ENCODE peak calls at places on chromosomes 16 and 17, in six cellular contexts. E is neural progenitor cell, R is SK-N-SH, O is PC-3, H is HCT116, W is MM.1S. X is an unnamed sample.

GRCh38 chr17:320139-320538 is 32.5 kb downstream of the RPH3AL start:
- DNase-seq in E (no peak), R (no peak), O (no peak), H (no peak), W (no peak), X (no peak)

GRCh38 chr17:66523378-66524174 is 221.2 kb downstream of the PRKCA start:
- DNase-seq in E (no peak), R (no peak), O (no peak), H (no peak), W (no peak), X (peak)

GRCh38 chr17:46167826-46168569 is 25.2 kb downstream of the KANSL1 start:
- DNase-seq in E (no peak), R (no peak), O (peak), H (no peak), W (no peak), X (peak)

GRCh38 chr16:58515871-58516767 is 802 bp downstream of the SETD6 start:
- DNase-seq in E (peak), R (no peak), O (peak), H (no peak), W (peak), X (peak)

GRCh38 chr16:86727131-86727530 is 148.8 kb downstream of the FOXL1 start:
- DNase-seq in E (no peak), R (no peak), O (no peak), H (no peak), W (no peak), X (no peak)

GRCh38 chr16:65494609-65495008 is 372.7 kb upstream of the CDH11 start:
- DNase-seq in E (no peak), R (no peak), O (no peak), H (no peak), W (no peak), X (no peak)

GRCh38 chr16:24834459-24835335 is 11.1 kb upstream of the SLC5A11 start:
- DNase-seq in E (peak), R (peak), O (peak), H (peak), W (peak), X (peak)

GRCh38 chr17:29005936-29006438 is at the start of gene SEZ6:
- DNase-seq in E (peak), R (peak), O (peak), H (peak), W (peak), X (peak)

GRCh38 chr16:74169687-74170522 is 126.7 kb upstream of the PSMD7 start:
- DNase-seq in E (no peak), R (no peak), O (peak), H (no peak), W (no peak), X (peak)

GRCh38 chr16:85179344-85180046 is 67.2 kb upstream of the CIBAR2 start:
- DNase-seq in E (no peak), R (no peak), O (no peak), H (no peak), W (no peak), X (peak)

GRCh38 chr17:50594040-50594618 is 33.6 kb downstream of the CACNA1G start:
- DNase-seq in E (no peak), R (peak), O (no peak), H (no peak), W (no peak), X (no peak)

GRCh38 chr17:10127819-10128375 is 70.5 kb downstream of the GAS7 start:
- DNase-seq in E (peak), R (no peak), O (no peak), H (no peak), W (no peak), X (peak)

GRCh38 chr17:79888009-79888540 is 48.8 kb upstream of the CBX4 start:
- DNase-seq in E (no peak), R (no peak), O (no peak), H (no peak), W (no peak), X (no peak)

GRCh38 chr17:57811633-57812280 is 38.1 kb downstream of the MRPS23 start:
- DNase-seq in E (no peak), R (peak), O (peak), H (peak), W (no peak), X (no peak)

GRCh38 chr17:45270828-45271418 is 9.0 kb upstream of the SPATA32 start:
- DNase-seq in E (peak), R (peak), O (peak), H (no peak), W (peak), X (peak)

GRCh38 chr16:48531011-48531962 is 78.7 kb downstream of the N4BP1 start:
- DNase-seq in E (no peak), R (peak), O (no peak), H (no peak), W (no peak), X (peak)
- TF ChIP-seq EZH2phosphoT487 in E (no peak), R (no peak), O (no peak), H (no peak), W (no peak), X (no peak)

DNA sequence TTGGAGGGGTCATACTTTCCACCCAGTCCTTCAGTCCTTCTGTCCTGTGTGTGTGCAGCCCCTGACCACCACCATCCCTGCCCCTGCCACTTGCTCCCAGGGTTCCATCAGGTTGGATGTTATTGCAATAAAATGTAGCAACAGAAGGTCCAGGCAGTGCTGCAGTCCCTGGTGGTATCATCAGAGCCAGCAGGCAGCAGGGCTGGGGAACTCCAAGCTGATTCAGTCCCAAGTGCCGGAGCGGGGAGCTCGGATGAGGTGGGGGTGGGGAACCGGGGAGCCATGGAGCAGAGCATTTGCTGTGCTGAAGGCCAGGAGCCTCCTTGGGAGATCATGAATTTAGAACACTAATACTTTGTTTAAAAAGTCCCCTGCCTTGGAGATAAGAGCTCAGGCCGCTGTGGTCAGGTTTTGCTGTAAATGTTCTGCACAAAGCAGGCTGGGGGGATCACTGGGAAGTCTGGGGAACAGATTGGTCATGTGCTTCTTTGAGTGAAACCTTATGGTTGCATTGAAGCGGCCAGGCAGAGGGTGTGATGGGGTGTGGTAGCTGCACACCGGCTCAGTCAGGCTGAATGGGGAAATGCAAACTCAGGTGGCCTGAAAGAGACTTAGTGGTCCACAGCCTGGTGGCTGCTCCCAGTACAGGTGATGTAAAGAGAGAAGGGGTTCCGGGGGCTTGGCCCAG is 225.9 kb downstream of the SEC14L1 start:
- DNase-seq in E (no peak), R (peak), O (no peak), H (no peak), W (peak), X (peak)
- H3K9ac ChIP-seq in E (no peak), R (peak), O (no peak), H (no peak), W (peak), X (peak)

DNA sequence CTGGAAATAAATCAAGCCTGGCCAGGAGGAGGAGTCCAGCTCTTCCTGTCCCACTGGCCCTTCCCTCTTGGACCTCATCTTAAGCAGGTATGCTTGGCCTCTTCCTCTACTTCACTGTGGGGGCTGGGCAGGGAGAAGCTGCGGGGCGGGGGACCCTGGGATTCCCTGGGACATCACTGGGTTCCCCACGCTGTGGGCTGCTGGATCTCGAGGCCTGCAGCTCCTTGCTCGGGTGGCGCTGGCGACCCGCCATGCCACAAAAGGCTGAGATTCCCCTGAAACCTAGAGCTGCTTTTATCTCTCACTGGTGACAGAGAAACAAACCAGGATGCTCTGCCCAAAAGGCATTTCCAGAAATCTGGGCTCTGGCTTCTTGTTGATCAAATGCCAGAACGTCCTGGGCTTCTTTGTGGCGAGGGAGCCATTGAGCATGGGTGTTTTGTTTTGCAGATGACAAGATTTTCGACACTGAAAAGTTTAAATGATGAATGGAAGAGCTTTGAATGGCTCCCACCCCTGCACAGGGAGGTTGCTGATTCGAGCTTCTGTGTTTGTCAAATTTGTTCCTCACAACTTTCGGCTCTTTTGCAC is 8.6 kb upstream of the PGS1 start:
- DNase-seq in E (no peak), R (peak), O (no peak), H (no peak), W (no peak), X (no peak)
- H2AFZ ChIP-seq in E (peak), R (peak), O (no peak), H (no peak), W (no peak), X (no peak)

GRCh38 chr17:39794249-39794970 is 56.7 kb downstream of the GRB7 start:
- DNase-seq in E (no peak), R (no peak), O (no peak), H (no peak), W (peak), X (no peak)
- TF ChIP-seq EZH2phosphoT487 in E (no peak), R (no peak), O (no peak), H (no peak), W (no peak), X (no peak)

DNA sequence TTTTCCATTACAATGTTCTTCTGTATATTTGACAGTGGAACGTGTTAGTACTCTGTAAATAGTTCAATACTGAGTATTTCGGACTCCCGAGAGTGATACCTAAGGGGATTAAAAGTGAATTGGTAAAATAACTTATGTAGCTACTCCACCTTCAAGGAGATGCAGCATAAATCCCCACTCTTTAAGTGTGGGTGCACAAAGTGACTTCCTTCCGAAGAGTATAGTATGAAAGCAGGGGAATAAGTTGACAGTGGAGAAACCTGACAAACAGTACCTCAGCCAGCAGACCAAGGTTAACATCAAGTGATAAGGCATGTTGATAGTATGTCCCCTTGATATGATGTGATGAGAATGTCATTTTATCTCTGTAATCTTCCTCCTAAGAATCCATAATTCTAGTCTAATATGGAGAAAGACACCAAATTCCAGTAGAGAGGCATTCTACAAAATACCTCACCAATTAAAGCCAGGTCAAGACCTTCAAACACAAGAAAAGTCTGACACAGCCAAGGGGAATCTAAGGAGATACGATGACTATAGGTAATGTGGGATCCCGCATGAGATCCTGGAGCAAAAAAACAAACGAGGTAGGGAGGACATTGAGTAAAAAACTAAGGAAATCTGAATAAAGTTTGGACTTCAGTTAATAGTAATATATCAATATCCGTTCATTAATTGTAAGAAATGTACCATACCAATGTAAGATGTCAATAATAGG is 1.8 kb upstream of the ZPBP2 start:
- DNase-seq in E (no peak), R (no peak), O (no peak), H (no peak), W (no peak), X (no peak)
- H3K9ac ChIP-seq in E (no peak), R (no peak), O (no peak), H (no peak), W (peak), X (no peak)